ENCODE peak calls at places on chromosomes 16 and 17, in five cellular contexts. One of them, this sample, is unnamed.

GRCh38 chr17:81019563-81020442 is 15.1 kb upstream of the BAIAP2 start:
- DNase-seq in activated CD4-positive, alpha-beta T cell treated with anti-CD3 and anti-CD28 coated beads, Interleukin-2, amount 50 U/mL, for 48 hours: no peak
- DNase-seq in right cardiac atrium: peak
- DNase-seq in DMS 273 treated with DMSO at 0.1 percent for 48 hours: no peak
- DNase-seq in psoas muscle: no peak
- DNase-seq in this sample: no peak

GRCh38 chr17:28567604-28568003 is 3.7 kb downstream of the PIGS start:
- DNase-seq in right cardiac atrium: no peak
- DNase-seq in psoas muscle: no peak
- DNase-seq in DMS 273 treated with DMSO at 0.1 percent for 48 hours: no peak
- DNase-seq in activated CD4-positive, alpha-beta T cell treated with anti-CD3 and anti-CD28 coated beads, Interleukin-2, amount 50 U/mL, for 48 hours: no peak
- DNase-seq in this sample: peak

GRCh38 chr16:71894921-71895678 is at the start of gene IST1:
- DNase-seq in psoas muscle: peak
- DNase-seq in DMS 273 treated with DMSO at 0.1 percent for 48 hours: peak
- DNase-seq in activated CD4-positive, alpha-beta T cell treated with anti-CD3 and anti-CD28 coated beads, Interleukin-2, amount 50 U/mL, for 48 hours: peak
- DNase-seq in right cardiac atrium: peak
- DNase-seq in this sample: peak

GRCh38 chr17:2033128-2033527 is 3.2 kb downstream of the DPH1 start:
- DNase-seq in activated CD4-positive, alpha-beta T cell treated with anti-CD3 and anti-CD28 coated beads, Interleukin-2, amount 50 U/mL, for 48 hours: no peak
- DNase-seq in DMS 273 treated with DMSO at 0.1 percent for 48 hours: no peak
- DNase-seq in psoas muscle: no peak
- DNase-seq in right cardiac atrium: no peak
- DNase-seq in this sample: no peak

GRCh38 chr17:47615766-47616424 is 33.8 kb upstream of the KPNB1 start:
- DNase-seq in right cardiac atrium: no peak
- DNase-seq in psoas muscle: no peak
- DNase-seq in DMS 273 treated with DMSO at 0.1 percent for 48 hours: peak
- DNase-seq in activated CD4-positive, alpha-beta T cell treated with anti-CD3 and anti-CD28 coated beads, Interleukin-2, amount 50 U/mL, for 48 hours: no peak
- DNase-seq in this sample: peak

GRCh38 chr17:19021622-19022083 is 17.1 kb upstream of the FAM83G start:
- DNase-seq in activated CD4-positive, alpha-beta T cell treated with anti-CD3 and anti-CD28 coated beads, Interleukin-2, amount 50 U/mL, for 48 hours: peak
- DNase-seq in psoas muscle: peak
- DNase-seq in DMS 273 treated with DMSO at 0.1 percent for 48 hours: no peak
- DNase-seq in right cardiac atrium: peak
- DNase-seq in this sample: no peak

GRCh38 chr16:15575293-15576049 is 67.5 kb downstream of the MARF1 start:
- DNase-seq in psoas muscle: no peak
- DNase-seq in DMS 273 treated with DMSO at 0.1 percent for 48 hours: no peak
- DNase-seq in right cardiac atrium: no peak
- DNase-seq in activated CD4-positive, alpha-beta T cell treated with anti-CD3 and anti-CD28 coated beads, Interleukin-2, amount 50 U/mL, for 48 hours: no peak
- DNase-seq in this sample: no peak

GRCh38 chr16:19979638-19980037 is 94.1 kb downstream of the GPR139 start:
- DNase-seq in psoas muscle: no peak
- DNase-seq in activated CD4-positive, alpha-beta T cell treated with anti-CD3 and anti-CD28 coated beads, Interleukin-2, amount 50 U/mL, for 48 hours: no peak
- DNase-seq in right cardiac atrium: no peak
- DNase-seq in DMS 273 treated with DMSO at 0.1 percent for 48 hours: no peak
- DNase-seq in this sample: no peak

GRCh38 chr17:34024303-34025178 is 230.5 kb upstream of the CCL2 start:
- DNase-seq in DMS 273 treated with DMSO at 0.1 percent for 48 hours: no peak
- DNase-seq in psoas muscle: no peak
- DNase-seq in right cardiac atrium: no peak
- DNase-seq in activated CD4-positive, alpha-beta T cell treated with anti-CD3 and anti-CD28 coated beads, Interleukin-2, amount 50 U/mL, for 48 hours: no peak
- DNase-seq in this sample: no peak

GRCh38 chr16:15714393-15715172 is 64.5 kb downstream of the NDE1 start:
- DNase-seq in activated CD4-positive, alpha-beta T cell treated with anti-CD3 and anti-CD28 coated beads, Interleukin-2, amount 50 U/mL, for 48 hours: no peak
- DNase-seq in psoas muscle: no peak
- DNase-seq in DMS 273 treated with DMSO at 0.1 percent for 48 hours: no peak
- DNase-seq in right cardiac atrium: no peak
- DNase-seq in this sample: no peak

GRCh38 chr16:87086575-87086974 is 230.6 kb downstream of the C16orf95 start:
- DNase-seq in psoas muscle: no peak
- DNase-seq in DMS 273 treated with DMSO at 0.1 percent for 48 hours: no peak
- DNase-seq in right cardiac atrium: no peak
- DNase-seq in activated CD4-positive, alpha-beta T cell treated with anti-CD3 and anti-CD28 coated beads, Interleukin-2, amount 50 U/mL, for 48 hours: no peak
- DNase-seq in this sample: no peak

GRCh38 chr16:22192261-22193133 is 13.6 kb upstream of the EEF2K start:
- DNase-seq in right cardiac atrium: peak
- DNase-seq in psoas muscle: peak
- DNase-seq in DMS 273 treated with DMSO at 0.1 percent for 48 hours: no peak
- DNase-seq in activated CD4-positive, alpha-beta T cell treated with anti-CD3 and anti-CD28 coated beads, Interleukin-2, amount 50 U/mL, for 48 hours: peak
- DNase-seq in this sample: no peak

GRCh38 chr17:4710693-4711634 is 532 bp downstream of the ARRB2 start:
- DNase-seq in DMS 273 treated with DMSO at 0.1 percent for 48 hours: no peak
- DNase-seq in psoas muscle: peak
- DNase-seq in activated CD4-positive, alpha-beta T cell treated with anti-CD3 and anti-CD28 coated beads, Interleukin-2, amount 50 U/mL, for 48 hours: peak
- DNase-seq in right cardiac atrium: no peak
- DNase-seq in this sample: no peak

GRCh38 chr16:57303021-57303909 is 18.8 kb upstream of the PLLP start:
- DNase-seq in DMS 273 treated with DMSO at 0.1 percent for 48 hours: no peak
- DNase-seq in activated CD4-positive, alpha-beta T cell treated with anti-CD3 and anti-CD28 coated beads, Interleukin-2, amount 50 U/mL, for 48 hours: no peak
- DNase-seq in right cardiac atrium: no peak
- DNase-seq in psoas muscle: no peak
- DNase-seq in this sample: no peak